ENCODE peak calls at places on chromosomes 2 and 18, in four cellular contexts. One of them, this sample, is unnamed.

GRCh38 chr2:2795438-2796091 is 464.5 kb upstream of the MYT1L start:
- DNase-seq in psoas muscle: no peak
- DNase-seq in astrocyte of the cerebellum: no peak
- DNase-seq in heart left ventricle: no peak
- DNase-seq in this sample: no peak

GRCh38 chr2:150357770-150358467 is 129.5 kb downstream of the RND3 start:
- DNase-seq in psoas muscle: no peak
- DNase-seq in astrocyte of the cerebellum: no peak
- DNase-seq in heart left ventricle: no peak
- DNase-seq in this sample: no peak

GRCh38 chr2:218041302-218042165 is 27.5 kb upstream of the RUFY4 start:
- DNase-seq in psoas muscle: no peak
- DNase-seq in astrocyte of the cerebellum: no peak
- DNase-seq in heart left ventricle: no peak
- DNase-seq in this sample: no peak

GRCh38 chr2:50974940-50975339 is 57.0 kb downstream of the NRXN1 start:
- DNase-seq in psoas muscle: no peak
- DNase-seq in astrocyte of the cerebellum: no peak
- DNase-seq in heart left ventricle: no peak
- DNase-seq in this sample: no peak

GRCh38 chr2:39504790-39505335 is 67.8 kb upstream of the MAP4K3 start:
- DNase-seq in psoas muscle: no peak
- DNase-seq in astrocyte of the cerebellum: no peak
- DNase-seq in heart left ventricle: no peak
- DNase-seq in this sample: no peak

GRCh38 chr2:134630760-134631159 is 88.0 kb downstream of the TMEM163 start:
- DNase-seq in psoas muscle: no peak
- DNase-seq in astrocyte of the cerebellum: no peak
- DNase-seq in heart left ventricle: no peak
- DNase-seq in this sample: no peak

GRCh38 chr18:76374330-76375281 is 120.4 kb downstream of the ZNF516 start:
- DNase-seq in psoas muscle: no peak
- DNase-seq in astrocyte of the cerebellum: no peak
- DNase-seq in heart left ventricle: no peak
- DNase-seq in this sample: no peak

GRCh38 chr2:127590386-127591190 is 55.1 kb downstream of the MYO7B start:
- DNase-seq in psoas muscle: no peak
- DNase-seq in astrocyte of the cerebellum: no peak
- DNase-seq in heart left ventricle: no peak
- DNase-seq in this sample: no peak

GRCh38 chr2:197152451-197153228 is 157.9 kb downstream of the ANKRD44 start:
- DNase-seq in psoas muscle: no peak
- DNase-seq in astrocyte of the cerebellum: no peak
- DNase-seq in heart left ventricle: no peak
- DNase-seq in this sample: no peak

GRCh38 chr18:923144-923543 is 18.5 kb downstream of the ADCYAP1 start:
- DNase-seq in psoas muscle: no peak
- DNase-seq in astrocyte of the cerebellum: no peak
- DNase-seq in heart left ventricle: no peak
- DNase-seq in this sample: no peak

GRCh38 chr2:97718051-97718882 is 4.9 kb downstream of the ZAP70 start:
- DNase-seq in psoas muscle: no peak
- DNase-seq in astrocyte of the cerebellum: no peak
- DNase-seq in heart left ventricle: peak
- DNase-seq in this sample: no peak

GRCh38 chr2:159600752-159601151 is 15.6 kb downstream of the BAZ2B start:
- DNase-seq in psoas muscle: no peak
- DNase-seq in astrocyte of the cerebellum: no peak
- DNase-seq in heart left ventricle: no peak
- DNase-seq in this sample: peak

GRCh38 chr2:204853905-204854304 is 308.6 kb downstream of the PARD3B start:
- DNase-seq in psoas muscle: no peak
- DNase-seq in astrocyte of the cerebellum: no peak
- DNase-seq in heart left ventricle: no peak
- DNase-seq in this sample: no peak

GRCh38 chr2:176139621-176140020 is 10.1 kb downstream of the HOXD8 start:
- DNase-seq in psoas muscle: no peak
- DNase-seq in astrocyte of the cerebellum: no peak
- DNase-seq in heart left ventricle: no peak
- DNase-seq in this sample: no peak
- H3K4me3 ChIP-seq in psoas muscle: peak
- H3K4me3 ChIP-seq in astrocyte of the cerebellum: no peak
- H3K4me3 ChIP-seq in heart left ventricle: no peak
- H3K4me3 ChIP-seq in this sample: no peak

DNA sequence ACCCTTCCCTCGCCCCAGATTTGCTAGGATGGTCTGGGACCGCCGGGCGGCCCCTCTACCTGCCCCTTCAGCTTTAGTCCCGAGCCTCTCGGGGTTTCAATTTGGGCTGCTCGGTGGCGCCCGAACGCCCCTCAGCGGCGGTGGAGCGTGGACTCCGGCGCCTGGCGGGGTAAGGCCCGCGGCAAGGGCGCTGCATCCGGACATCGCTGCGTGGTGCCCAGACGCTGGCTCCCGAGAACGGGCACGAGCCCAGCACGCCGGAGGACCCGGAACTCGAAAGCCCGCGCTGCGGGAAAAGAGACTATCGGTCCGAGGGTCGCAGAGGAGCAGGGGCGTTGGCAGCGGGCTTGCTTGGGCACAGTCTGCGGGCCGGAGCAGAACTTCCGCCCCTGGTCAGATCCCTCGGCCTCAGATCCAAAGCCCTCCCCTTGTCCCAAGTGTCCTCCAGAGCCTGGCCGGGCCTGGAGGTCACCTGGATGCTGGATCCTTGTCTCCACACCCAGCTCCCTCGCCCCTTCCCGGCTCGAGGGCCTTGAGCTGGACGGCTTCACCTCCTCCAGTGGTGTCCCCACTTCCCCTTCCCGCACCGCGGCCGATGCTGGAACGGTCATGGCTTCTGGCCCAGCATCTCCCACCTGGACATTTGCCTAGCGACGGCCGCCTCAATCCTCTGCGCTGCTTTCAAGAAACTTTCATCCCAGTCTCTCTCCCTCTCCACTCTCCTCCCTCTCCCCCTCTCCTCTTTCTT is 2.9 kb upstream of the OTX1 start:
- DNase-seq in psoas muscle: peak
- DNase-seq in astrocyte of the cerebellum: no peak
- DNase-seq in heart left ventricle: peak
- DNase-seq in this sample: no peak
- TF ChIP-seq CTCF in psoas muscle: no peak
- TF ChIP-seq CTCF in astrocyte of the cerebellum: no peak
- TF ChIP-seq CTCF in heart left ventricle: no peak
- TF ChIP-seq CTCF in this sample: no peak

GRCh38 chr2:201887851-201888451 is 81.6 kb downstream of the CDK15 start:
- DNase-seq in psoas muscle: no peak
- DNase-seq in astrocyte of the cerebellum: no peak
- DNase-seq in heart left ventricle: no peak
- DNase-seq in this sample: no peak
- H3K4me3 ChIP-seq in psoas muscle: peak
- H3K4me3 ChIP-seq in astrocyte of the cerebellum: peak
- H3K4me3 ChIP-seq in heart left ventricle: peak
- H3K4me3 ChIP-seq in this sample: peak

DNA sequence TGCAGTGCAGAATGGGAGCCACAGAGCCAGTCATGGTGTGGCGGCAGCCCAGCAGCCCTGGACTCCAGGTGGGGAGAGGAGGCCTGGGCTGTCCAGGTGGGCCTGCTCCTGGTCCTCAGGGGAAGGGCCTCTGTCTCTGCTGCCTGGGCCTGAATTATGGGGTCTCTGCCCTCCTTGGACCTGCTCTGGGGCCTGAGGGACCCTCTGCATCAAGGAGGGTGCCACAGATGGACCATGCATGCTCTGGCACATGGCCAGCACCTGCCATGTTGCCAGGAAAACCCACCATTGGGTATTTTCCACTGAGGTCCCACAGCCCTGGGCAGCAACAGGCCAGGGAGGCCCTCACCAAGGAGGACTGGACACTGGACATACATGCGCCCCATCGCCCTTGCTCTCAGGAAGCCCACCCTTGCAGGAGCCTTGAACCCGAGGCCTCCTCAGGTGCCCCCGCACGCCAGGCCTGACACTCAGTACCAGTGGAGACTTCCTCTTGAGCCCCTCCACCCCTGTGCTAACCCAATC is 107.1 kb downstream of the NDUFA10 start:
- DNase-seq in psoas muscle: no peak
- DNase-seq in astrocyte of the cerebellum: no peak
- DNase-seq in heart left ventricle: no peak
- DNase-seq in this sample: no peak
- TF ChIP-seq CTCF in psoas muscle: no peak
- TF ChIP-seq CTCF in astrocyte of the cerebellum: no peak
- TF ChIP-seq CTCF in heart left ventricle: no peak
- TF ChIP-seq CTCF in this sample: no peak

DNA sequence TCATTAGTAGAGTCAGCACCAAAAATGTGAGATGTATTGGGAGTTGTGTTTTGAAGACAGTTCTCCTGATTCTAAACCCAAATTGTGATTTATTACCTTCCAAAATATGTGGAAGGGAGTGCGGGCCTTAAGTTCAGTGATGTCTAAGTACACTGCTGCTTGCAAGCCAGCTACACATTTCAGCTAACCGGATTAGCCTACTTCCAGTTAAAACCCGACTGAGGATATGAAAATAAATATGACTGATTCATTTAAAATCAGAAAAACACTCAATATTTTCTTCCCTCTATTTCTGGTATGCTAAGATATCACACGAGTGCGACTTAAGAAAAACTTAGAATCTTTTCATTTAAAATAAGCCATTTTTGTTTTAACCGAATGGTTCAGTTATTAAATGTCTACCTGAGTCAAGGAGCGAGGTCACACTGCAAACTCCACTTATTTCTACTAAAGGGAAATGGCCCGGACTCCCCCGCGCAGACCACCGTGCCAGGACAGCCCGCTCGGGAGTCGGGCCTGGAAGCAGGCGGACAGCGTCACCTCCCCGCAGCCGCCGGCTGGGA is 811 bp downstream of the FHL2 start:
- DNase-seq in psoas muscle: no peak
- DNase-seq in astrocyte of the cerebellum: no peak
- DNase-seq in heart left ventricle: no peak
- DNase-seq in this sample: no peak
- H3K4me3 ChIP-seq in psoas muscle: peak
- H3K4me3 ChIP-seq in astrocyte of the cerebellum: peak
- H3K4me3 ChIP-seq in heart left ventricle: peak
- H3K4me3 ChIP-seq in this sample: peak

GRCh38 chr18:3666526-3667254 is 216.7 kb downstream of the TGIF1 start:
- DNase-seq in psoas muscle: no peak
- DNase-seq in astrocyte of the cerebellum: no peak
- DNase-seq in heart left ventricle: no peak
- DNase-seq in this sample: no peak

GRCh38 chr18:3665780-3666525 is 216.0 kb downstream of the TGIF1 start:
- DNase-seq in psoas muscle: peak
- DNase-seq in astrocyte of the cerebellum: peak
- DNase-seq in heart left ventricle: peak
- DNase-seq in this sample: peak

GRCh38 chr18:3665187-3665586 is 215.2 kb downstream of the TGIF1 start:
- DNase-seq in psoas muscle: no peak
- DNase-seq in astrocyte of the cerebellum: no peak
- DNase-seq in heart left ventricle: no peak
- DNase-seq in this sample: no peak

GRCh38 chr18:3663870-3664512 is 214.0 kb downstream of the TGIF1 start:
- DNase-seq in psoas muscle: no peak
- DNase-seq in astrocyte of the cerebellum: no peak
- DNase-seq in heart left ventricle: no peak
- DNase-seq in this sample: no peak

DNA sequence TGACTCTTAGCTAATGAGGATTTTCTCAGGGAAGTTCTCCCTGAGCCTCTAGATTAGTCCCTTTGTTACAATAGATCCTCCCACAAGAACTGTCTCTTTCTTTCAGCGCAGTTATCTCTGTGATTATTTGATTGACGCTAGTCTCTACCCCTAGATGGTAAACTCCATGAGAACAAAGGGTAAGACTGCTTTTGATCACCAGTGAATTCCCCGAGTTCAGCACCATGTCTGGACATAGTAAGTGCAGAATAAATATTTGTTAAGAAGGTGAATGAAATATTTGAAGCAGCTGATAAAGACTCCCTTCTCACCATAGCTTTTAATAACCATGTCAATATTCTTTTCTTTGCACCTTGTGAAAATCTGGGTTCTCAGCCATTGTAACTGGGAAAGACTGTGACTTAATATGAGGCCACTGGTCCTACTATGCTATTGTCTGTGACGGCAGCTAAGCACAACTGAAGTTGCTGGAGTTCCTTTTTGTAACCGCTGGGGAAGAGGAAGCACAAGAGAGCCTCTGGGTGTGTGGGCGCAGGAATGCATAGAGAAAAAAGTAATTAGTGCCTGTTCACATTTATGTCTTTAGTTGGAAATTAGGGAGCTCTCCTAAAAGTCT is 214.7 kb downstream of the TGIF1 start:
- DNase-seq in psoas muscle: no peak
- DNase-seq in astrocyte of the cerebellum: no peak
- DNase-seq in heart left ventricle: no peak
- DNase-seq in this sample: no peak
- TF ChIP-seq CTCF in psoas muscle: no peak
- TF ChIP-seq CTCF in astrocyte of the cerebellum: no peak
- TF ChIP-seq CTCF in heart left ventricle: no peak
- TF ChIP-seq CTCF in this sample: peak

GRCh38 chr2:216217904-216218260 is 108.7 kb downstream of the XRCC5 start:
- DNase-seq in psoas muscle: no peak
- DNase-seq in astrocyte of the cerebellum: no peak
- DNase-seq in heart left ventricle: no peak
- DNase-seq in this sample: no peak
- H3K4me3 ChIP-seq in psoas muscle: no peak
- H3K4me3 ChIP-seq in astrocyte of the cerebellum: no peak
- H3K4me3 ChIP-seq in heart left ventricle: no peak
- H3K4me3 ChIP-seq in this sample: no peak

DNA sequence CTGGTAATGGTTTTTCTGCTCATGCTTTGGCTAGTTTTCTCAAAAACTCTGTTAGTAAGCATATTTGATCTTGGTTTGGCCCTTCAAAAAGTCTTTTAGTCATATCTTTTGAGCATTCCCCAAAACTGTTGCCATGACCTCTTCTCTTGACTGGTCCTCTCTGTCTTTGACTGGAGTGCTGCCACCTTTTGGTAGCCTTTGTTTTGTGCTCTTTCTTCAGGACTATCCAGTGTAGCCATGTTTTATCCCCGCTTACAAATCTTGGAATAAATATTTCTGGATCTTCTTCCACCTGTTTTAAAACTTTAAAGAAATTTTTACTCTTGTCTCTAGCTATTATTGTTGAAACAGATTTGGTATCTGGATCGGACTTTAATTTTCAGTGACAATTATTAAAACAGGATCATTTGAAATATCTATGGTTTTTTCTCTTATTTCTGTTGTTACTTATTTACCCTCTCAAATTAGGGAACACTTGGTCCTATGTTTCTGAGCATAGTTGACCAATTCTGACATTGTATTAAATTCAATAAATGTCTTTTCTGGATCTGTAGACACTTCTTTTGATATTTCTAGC is 965 bp upstream of the ELOA2 start:
- DNase-seq in psoas muscle: no peak
- DNase-seq in astrocyte of the cerebellum: no peak
- DNase-seq in heart left ventricle: no peak
- DNase-seq in this sample: no peak
- TF ChIP-seq CTCF in psoas muscle: peak
- TF ChIP-seq CTCF in astrocyte of the cerebellum: peak
- TF ChIP-seq CTCF in heart left ventricle: peak
- TF ChIP-seq CTCF in this sample: peak

GRCh38 chr2:223041527-223042109 is 10.4 kb upstream of the KCNE4 start:
- DNase-seq in psoas muscle: peak
- DNase-seq in astrocyte of the cerebellum: peak
- DNase-seq in heart left ventricle: peak
- DNase-seq in this sample: peak
- H3K4me3 ChIP-seq in psoas muscle: no peak
- H3K4me3 ChIP-seq in astrocyte of the cerebellum: no peak
- H3K4me3 ChIP-seq in heart left ventricle: no peak
- H3K4me3 ChIP-seq in this sample: no peak